ENCODE peak calls at places on chromosomes 11 and 22, in eight cellular contexts. V is MM.1S, I is lower lobe of right lung, E is neural progenitor cell, J is heart right ventricle, Y is A549, N is fibroblast of lung, T is testis. D is an unnamed sample.
A peak's percentile ranks its signal among the peaks of the same experiment; 100 is the strongest.

GRCh38 chr11:119155733-119156492 is 7.1 kb downstream of the ABCG4 start:
- DNase-seq in V (peak; percentile 18), I (no peak), E (peak; percentile 40), J (no peak), Y (peak; percentile 55), N (no peak), T (no peak), D (no peak)

GRCh38 chr11:32172771-32173170 is 81.9 kb downstream of the RCN1 start:
- DNase-seq in V (no peak), I (no peak), E (peak; percentile 59), J (no peak), Y (no peak), N (peak; percentile 32), T (peak; percentile 17), D (no peak)

GRCh38 chr11:12864316-12865156 is 144.6 kb upstream of the RASSF10 start:
- DNase-seq in V (no peak), I (no peak), E (peak; percentile 90), J (no peak), Y (no peak), N (peak; percentile 92), T (no peak), D (no peak)

GRCh38 chr11:58549644-58550043 is 26.0 kb downstream of the LPXN start:
- DNase-seq in V (no peak), I (no peak), E (no peak), J (peak; percentile 32), Y (no peak), N (no peak), T (no peak), D (no peak)

GRCh38 chr11:102783016-102783415 is 2.6 kb upstream of the MMP10 start:
- DNase-seq in V (no peak), I (no peak), E (no peak), J (no peak), Y (no peak), N (no peak), T (no peak), D (no peak)

GRCh38 chr11:14969922-14970323 is 2.2 kb downstream of the CALCA start:
- DNase-seq in V (peak; percentile 25), I (no peak), E (peak; percentile 86), J (no peak), Y (no peak), N (no peak), T (peak; percentile 78), D (no peak)

GRCh38 chr22:38481162-38481870 is 13.4 kb downstream of the KDELR3 start:
- DNase-seq in V (no peak), I (no peak), E (no peak), J (no peak), Y (no peak), N (no peak), T (no peak), D (no peak)

GRCh38 chr11:83162377-83162776 is 5.4 kb downstream of the PCF11 start:
- DNase-seq in V (peak; percentile 85), I (no peak), E (no peak), J (no peak), Y (no peak), N (no peak), T (no peak), D (no peak)

GRCh38 chr22:43230983-43231723 is 44.2 kb upstream of the TTLL12 start:
- DNase-seq in V (peak; percentile 67), I (peak; percentile 67), E (peak; percentile 89), J (peak; percentile 38), Y (peak; percentile 60), N (peak; percentile 9), T (peak; percentile 75), D (no peak)

GRCh38 chr22:28855355-28856094 is 27.8 kb upstream of the ZNRF3 start:
- DNase-seq in V (peak; percentile 73), I (no peak), E (peak; percentile 74), J (peak; percentile 57), Y (peak; percentile 69), N (peak; percentile 55), T (peak; percentile 62), D (no peak)

DNA sequence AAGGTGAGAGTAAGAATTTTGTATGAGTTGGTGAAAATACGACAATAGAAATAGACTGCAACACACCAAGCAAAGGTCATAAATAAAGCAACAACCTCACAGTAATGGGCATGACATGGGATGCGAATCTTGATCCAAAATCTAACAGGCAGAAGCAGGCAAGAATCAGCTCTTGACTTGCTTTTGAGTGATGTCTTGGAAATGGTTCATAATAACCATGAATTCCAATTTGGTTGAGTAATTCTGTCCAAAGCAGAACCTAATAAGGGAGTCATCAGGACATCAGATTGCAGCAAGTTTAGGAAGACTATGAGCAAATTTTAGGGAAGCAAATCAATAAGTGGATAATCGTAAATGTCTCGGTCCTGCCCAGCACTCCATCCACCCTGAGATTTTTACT is 224.0 kb upstream of the ISX start:
- DNase-seq in V (no peak), I (no peak), E (no peak), J (no peak), Y (no peak), N (peak; percentile 17), T (no peak), D (no peak)
- H3K27ac ChIP-seq in V (no peak overlapping the region), I (no peak overlapping the region), E (peak overlapping the region; percentile 69), J (no peak overlapping the region), Y (no peak overlapping the region), N (no peak overlapping the region), T (no peak overlapping the region), D (no peak overlapping the region)

DNA sequence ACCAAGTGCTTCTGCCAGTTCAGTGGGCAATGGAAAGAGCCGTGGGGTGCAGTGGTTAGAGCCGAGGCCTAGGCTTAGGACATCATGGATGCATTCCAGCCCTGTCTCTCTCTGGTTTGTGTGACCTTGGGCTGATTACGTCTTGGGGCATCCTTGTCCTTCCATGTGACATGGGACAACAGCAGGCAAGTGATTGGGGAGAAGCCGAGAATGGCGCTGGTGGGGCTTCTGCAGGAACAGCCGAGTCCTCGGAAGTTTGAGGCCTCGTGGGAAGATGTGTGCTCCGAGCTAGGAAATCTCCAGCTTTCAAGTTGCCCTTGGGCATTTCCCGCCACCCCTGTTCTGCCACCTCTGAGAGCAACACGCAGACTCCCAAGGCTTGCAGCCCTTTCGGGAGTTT is 16.6 kb downstream of the TSPAN18 start:
- DNase-seq in V (no peak), I (no peak), E (no peak), J (no peak), Y (no peak), N (no peak), T (no peak), D (no peak)
- H3K9me3 ChIP-seq in V (no peaks in the 10 kb centered on the region), I (no peaks in the 10 kb centered on the region), E (no peaks in the 10 kb centered on the region), J (no peaks in the 10 kb centered on the region), Y (no peaks in the 10 kb centered on the region), N (no peaks in the 10 kb centered on the region), T (no peaks in the 10 kb centered on the region), D (no peaks in the 10 kb centered on the region)

GRCh38 chr11:93537767-93538261 is 5.4 kb downstream of the SMCO4 start:
- DNase-seq in V (no peak), I (peak; percentile 74), E (no peak), J (no peak), Y (no peak), N (peak; percentile 52), T (no peak), D (peak; percentile 20)

GRCh38 chr11:93536346-93536871 is 6.8 kb downstream of the SMCO4 start:
- DNase-seq in V (no peak), I (no peak), E (no peak), J (no peak), Y (no peak), N (no peak), T (no peak), D (no peak)

GRCh38 chr11:93540337-93540736 is 2.9 kb downstream of the SMCO4 start:
- DNase-seq in V (no peak), I (no peak), E (no peak), J (no peak), Y (no peak), N (no peak), T (no peak), D (no peak)

GRCh38 chr11:93541154-93541553 is 2.0 kb downstream of the SMCO4 start:
- DNase-seq in V (no peak), I (no peak), E (no peak), J (no peak), Y (no peak), N (no peak), T (no peak), D (no peak)

DNA sequence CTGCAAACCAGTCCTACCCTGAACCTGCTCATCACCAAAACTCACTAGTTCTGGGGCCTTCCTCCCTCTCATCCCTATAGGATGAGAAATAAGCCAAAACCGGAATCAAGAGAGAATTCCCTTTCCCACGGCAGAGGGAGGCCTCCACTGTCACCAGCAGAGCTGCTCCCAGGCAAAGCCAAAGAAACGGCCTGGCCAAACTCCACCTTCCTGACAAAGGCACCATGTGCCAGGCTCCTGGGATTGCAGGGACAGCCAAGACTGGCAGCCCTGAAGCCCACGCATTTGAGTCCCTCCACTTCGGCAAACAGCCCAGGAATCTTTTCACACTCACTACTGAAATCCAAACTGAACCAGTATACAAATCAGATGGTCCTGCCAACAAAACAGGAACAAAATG is 6.2 kb downstream of the SMCO4 start:
- DNase-seq in V (no peak), I (no peak), E (no peak), J (peak; percentile 73), Y (no peak), N (no peak), T (peak; percentile 81), D (no peak)
- H3K27ac ChIP-seq in V (no peak overlapping the region), I (peak overlapping the region; percentile 59), E (no peak overlapping the region), J (peak overlapping the region; percentile 41), Y (no peak overlapping the region), N (no peak overlapping the region), T (peak overlapping the region; percentile 51), D (peak overlapping the region; percentile 84)

GRCh38 chr22:47622541-47622940 is 860.1 kb downstream of the TBC1D22A start:
- DNase-seq in V (no peak), I (no peak), E (no peak), J (no peak), Y (no peak), N (no peak), T (no peak), D (no peak)

GRCh38 chr22:47625013-47625385 is 862.5 kb downstream of the TBC1D22A start:
- DNase-seq in V (no peak), I (no peak), E (no peak), J (no peak), Y (no peak), N (no peak), T (no peak), D (no peak)

GRCh38 chr22:47623740-47624103 is 861.3 kb downstream of the TBC1D22A start:
- DNase-seq in V (no peak), I (no peak), E (no peak), J (no peak), Y (no peak), N (no peak), T (no peak), D (no peak)

GRCh38 chr22:47624277-47625012 is 862.0 kb downstream of the TBC1D22A start:
- DNase-seq in V (no peak), I (no peak), E (no peak), J (no peak), Y (no peak), N (no peak), T (no peak), D (no peak)

DNA sequence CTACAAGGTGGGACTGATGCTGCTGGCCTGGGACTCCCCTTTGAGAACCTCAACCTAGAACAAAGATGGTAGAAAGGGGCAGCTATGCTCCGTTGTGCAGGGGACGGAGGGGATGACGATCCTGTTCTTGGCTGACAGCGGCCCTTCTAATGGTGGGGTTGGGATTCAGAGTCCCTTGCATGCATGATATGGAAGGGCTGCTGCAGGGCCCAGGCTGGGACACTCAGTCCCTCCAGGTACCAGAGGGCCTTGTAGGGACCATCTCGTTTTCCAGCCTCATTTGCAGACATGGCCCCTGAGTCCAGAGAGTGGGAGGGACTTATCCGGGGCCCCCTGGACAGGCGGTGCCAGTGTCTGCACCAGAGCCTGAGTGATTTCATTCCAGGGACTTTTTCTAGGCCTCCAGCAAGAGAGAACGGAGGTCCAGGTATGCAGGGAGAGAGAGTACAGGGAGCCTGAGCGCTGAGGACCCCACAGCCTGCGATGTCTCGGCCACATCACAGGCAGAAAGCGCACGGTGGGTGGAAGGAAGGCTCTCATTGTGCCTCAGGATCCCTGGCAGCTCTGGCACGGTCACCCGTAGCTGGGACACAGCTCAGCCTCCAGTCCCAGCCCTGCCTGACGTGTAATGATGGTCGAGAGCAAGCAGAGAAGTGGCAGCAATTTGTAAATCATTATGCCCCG is 860.7 kb downstream of the TBC1D22A start:
- DNase-seq in V (no peak), I (no peak), E (no peak), J (no peak), Y (no peak), N (no peak), T (no peak), D (no peak)
- H3K9me3 ChIP-seq in V (no peaks in the 10 kb centered on the region), I (no peaks in the 10 kb centered on the region), E (no peaks in the 10 kb centered on the region), J (no peaks in the 10 kb centered on the region), Y (no peaks in the 10 kb centered on the region), N (no peaks in the 10 kb centered on the region), T (no peaks in the 10 kb centered on the region), D (no peaks in the 10 kb centered on the region)

D was measured in thoracic aorta.